ENCODE peak calls at places on chromosomes 4 and X, in four cellular contexts. S, N, G and B are unnamed samples.

GRCh38 chr4:88738146-88738545 is 40.5 kb upstream of the NAP1L5 start:
- DNase-seq in S (no peak), N (no peak), G (no peak), B (no peak)

GRCh38 chrX:95055991-95056390 is 1382.0 kb downstream of the FAM133A start:
- DNase-seq in S (no peak), N (no peak), G (no peak), B (no peak)

GRCh38 chr4:19883841-19884240 is 367.9 kb upstream of the SLIT2 start:
- DNase-seq in S (no peak), N (no peak), G (no peak), B (no peak)

GRCh38 chr4:104859601-104860000 is 287.1 kb upstream of the TET2 start:
- DNase-seq in S (no peak), N (no peak), G (no peak), B (no peak)

GRCh38 chr4:88690355-88690754 is 7.3 kb downstream of the NAP1L5 start:
- DNase-seq in S (no peak), N (no peak), G (no peak), B (no peak)

GRCh38 chrX:134172588-134173259 is 64.3 kb upstream of the CCDC160 start:
- DNase-seq in S (peak), N (no peak), G (no peak), B (peak)

GRCh38 chr4:76208005-76208765 is 5.4 kb downstream of the SCARB2 start:
- DNase-seq in S (peak), N (peak), G (no peak), B (no peak)

GRCh38 chrX:120781416-120781815 is 94.2 kb downstream of the CT47B1 start:
- DNase-seq in S (no peak), N (no peak), G (no peak), B (no peak)

GRCh38 chr4:155025762-155026457 is 182.5 kb upstream of the NPY2R start:
- DNase-seq in S (no peak), N (no peak), G (no peak), B (no peak)

GRCh38 chrX:71095033-71095432 is 618 bp upstream of the FOXO4 start:
- DNase-seq in S (no peak), N (no peak), G (no peak), B (no peak)

GRCh38 chr4:126264839-126265238 is 950.1 kb downstream of the FAT4 start:
- DNase-seq in S (no peak), N (no peak), G (no peak), B (no peak)

GRCh38 chrX:34578237-34578636 is 78.8 kb downstream of the TMEM47 start:
- DNase-seq in S (no peak), N (no peak), G (no peak), B (no peak)

GRCh38 chr4:94690851-94691254 is 66.9 kb upstream of the BMPR1B start:
- DNase-seq in S (no peak), N (peak), G (no peak), B (no peak)

GRCh38 chr4:83075271-83075670 is 39.3 kb downstream of the PLAC8 start:
- DNase-seq in S (no peak), N (no peak), G (no peak), B (no peak)

GRCh38 chr4:6854098-6854744 is 55.4 kb upstream of the TBC1D14 start:
- DNase-seq in S (no peak), N (no peak), G (no peak), B (no peak)

GRCh38 chrX:141760761-141761160 is 62.2 kb upstream of the SPANXD start:
- DNase-seq in S (no peak), N (no peak), G (no peak), B (no peak)

GRCh38 chrX:13082286-13083065 is 38.1 kb upstream of the FAM9C start:
- DNase-seq in S (no peak), N (no peak), G (no peak), B (no peak)

GRCh38 chr4:153084249-153084648 is 120.0 kb upstream of the TRIM2 start:
- DNase-seq in S (no peak), N (no peak), G (no peak), B (no peak)

GRCh38 chr4:15677507-15677988 is 4.1 kb upstream of the FAM200B start:
- DNase-seq in S (no peak), N (no peak), G (no peak), B (no peak)

GRCh38 chr4:23401572-23401971 is 488.3 kb downstream of the PPARGC1A start:
- DNase-seq in S (no peak), N (no peak), G (no peak), B (no peak)

GRCh38 chr4:6095023-6095817 is 77.0 kb upstream of the C4orf50 start:
- DNase-seq in S (no peak), N (no peak), G (no peak), B (no peak)

GRCh38 chr4:19927381-19927780 is 324.3 kb upstream of the SLIT2 start:
- DNase-seq in S (no peak), N (no peak), G (no peak), B (no peak)

GRCh38 chr4:26995316-26995715 is 134.7 kb downstream of the STIM2 start:
- DNase-seq in S (no peak), N (no peak), G (no peak), B (no peak)

GRCh38 chr4:118680808-118681207 is 4.4 kb upstream of the METTL14 start:
- DNase-seq in S (no peak), N (no peak), G (no peak), B (no peak)

GRCh38 chrX:17038681-17039161 is 92.3 kb downstream of the REPS2 start:
- DNase-seq in S (no peak), N (no peak), G (no peak), B (no peak)

GRCh38 chr4:84697159-84697558 is 114.2 kb downstream of the CDS1 start:
- DNase-seq in S (no peak), N (no peak), G (no peak), B (no peak)

GRCh38 chr4:180949825-180950224 is 1293.4 kb upstream of the TENM3 start:
- DNase-seq in S (no peak), N (no peak), G (no peak), B (no peak)

GRCh38 chr4:8585721-8586161 is 5.5 kb downstream of the GPR78 start:
- DNase-seq in S (no peak), N (no peak), G (no peak), B (no peak)

GRCh38 chrX:68935362-68935761 is 106.5 kb downstream of the EFNB1 start:
- DNase-seq in S (no peak), N (no peak), G (no peak), B (no peak)